ENCODE peak calls at places on chromosomes 5 and 9, in five cellular contexts. One of them, this sample, is unnamed.
A peak's percentile ranks its signal among the peaks of the same experiment; 100 is the strongest.

GRCh38 chr5:139637438-139638089 is 10.6 kb upstream of the CXXC5 start:
- DNase-seq in activated CD8-positive, alpha-beta memory T cell treated with anti-CD3 and anti-CD28 coated beads for 4 hours: no peak
- DNase-seq in head of caudate nucleus: peak; percentile 89
- DNase-seq in WTC11: peak; percentile 79
- DNase-seq in stimulated activated CD4-positive, alpha-beta T cell treated with anti-CD3 and anti-CD28 coated beads, Interleukin-2, amount 100 ng/mL, for 48 hours: no peak
- DNase-seq in this sample: no peak

GRCh38 chr9:109422641-109423040 is 75.5 kb downstream of the PTPN3 start:
- DNase-seq in activated CD8-positive, alpha-beta memory T cell treated with anti-CD3 and anti-CD28 coated beads for 4 hours: no peak
- DNase-seq in head of caudate nucleus: no peak
- DNase-seq in WTC11: no peak
- DNase-seq in stimulated activated CD4-positive, alpha-beta T cell treated with anti-CD3 and anti-CD28 coated beads, Interleukin-2, amount 100 ng/mL, for 48 hours: no peak
- DNase-seq in this sample: no peak

GRCh38 chr9:3916420-3916819 is 383.4 kb downstream of the GLIS3 start:
- DNase-seq in activated CD8-positive, alpha-beta memory T cell treated with anti-CD3 and anti-CD28 coated beads for 4 hours: no peak
- DNase-seq in head of caudate nucleus: no peak
- DNase-seq in WTC11: no peak
- DNase-seq in stimulated activated CD4-positive, alpha-beta T cell treated with anti-CD3 and anti-CD28 coated beads, Interleukin-2, amount 100 ng/mL, for 48 hours: no peak
- DNase-seq in this sample: no peak

GRCh38 chr5:821504-821903 is 29.3 kb downstream of the ZDHHC11 start:
- DNase-seq in activated CD8-positive, alpha-beta memory T cell treated with anti-CD3 and anti-CD28 coated beads for 4 hours: no peak
- DNase-seq in head of caudate nucleus: no peak
- DNase-seq in WTC11: no peak
- DNase-seq in stimulated activated CD4-positive, alpha-beta T cell treated with anti-CD3 and anti-CD28 coated beads, Interleukin-2, amount 100 ng/mL, for 48 hours: no peak
- DNase-seq in this sample: no peak

GRCh38 chr9:33524431-33524947 is 438 bp downstream of the ANKRD18B start:
- DNase-seq in activated CD8-positive, alpha-beta memory T cell treated with anti-CD3 and anti-CD28 coated beads for 4 hours: no peak
- DNase-seq in head of caudate nucleus: no peak
- DNase-seq in WTC11: peak; percentile 38
- DNase-seq in stimulated activated CD4-positive, alpha-beta T cell treated with anti-CD3 and anti-CD28 coated beads, Interleukin-2, amount 100 ng/mL, for 48 hours: no peak
- DNase-seq in this sample: no peak

GRCh38 chr9:89372230-89372816 is 54.0 kb downstream of the SECISBP2 start:
- DNase-seq in activated CD8-positive, alpha-beta memory T cell treated with anti-CD3 and anti-CD28 coated beads for 4 hours: peak; percentile 19
- DNase-seq in head of caudate nucleus: no peak
- DNase-seq in WTC11: no peak
- DNase-seq in stimulated activated CD4-positive, alpha-beta T cell treated with anti-CD3 and anti-CD28 coated beads, Interleukin-2, amount 100 ng/mL, for 48 hours: no peak
- DNase-seq in this sample: no peak

GRCh38 chr5:62600560-62601252 is 22.1 kb downstream of the LRRC70 start:
- DNase-seq in activated CD8-positive, alpha-beta memory T cell treated with anti-CD3 and anti-CD28 coated beads for 4 hours: no peak
- DNase-seq in head of caudate nucleus: no peak
- DNase-seq in WTC11: no peak
- DNase-seq in stimulated activated CD4-positive, alpha-beta T cell treated with anti-CD3 and anti-CD28 coated beads, Interleukin-2, amount 100 ng/mL, for 48 hours: no peak
- DNase-seq in this sample: no peak

GRCh38 chr5:104241051-104241450 is 678.5 kb upstream of the NUDT12 start:
- DNase-seq in activated CD8-positive, alpha-beta memory T cell treated with anti-CD3 and anti-CD28 coated beads for 4 hours: no peak
- DNase-seq in head of caudate nucleus: peak; percentile 29
- DNase-seq in WTC11: no peak
- DNase-seq in stimulated activated CD4-positive, alpha-beta T cell treated with anti-CD3 and anti-CD28 coated beads, Interleukin-2, amount 100 ng/mL, for 48 hours: no peak
- DNase-seq in this sample: no peak

GRCh38 chr9:70411930-70412677 is 2.4 kb downstream of the KLF9 start:
- DNase-seq in activated CD8-positive, alpha-beta memory T cell treated with anti-CD3 and anti-CD28 coated beads for 4 hours: peak; percentile 47
- DNase-seq in head of caudate nucleus: peak; percentile 57
- DNase-seq in WTC11: peak; percentile 39
- DNase-seq in stimulated activated CD4-positive, alpha-beta T cell treated with anti-CD3 and anti-CD28 coated beads, Interleukin-2, amount 100 ng/mL, for 48 hours: peak; percentile 58
- DNase-seq in this sample: peak; percentile 59

GRCh38 chr5:57455511-57455910 is 27.1 kb downstream of the ACTBL2 start:
- DNase-seq in activated CD8-positive, alpha-beta memory T cell treated with anti-CD3 and anti-CD28 coated beads for 4 hours: no peak
- DNase-seq in head of caudate nucleus: no peak
- DNase-seq in WTC11: no peak
- DNase-seq in stimulated activated CD4-positive, alpha-beta T cell treated with anti-CD3 and anti-CD28 coated beads, Interleukin-2, amount 100 ng/mL, for 48 hours: no peak
- DNase-seq in this sample: no peak

GRCh38 chr5:72191404-72191803 is 84.1 kb downstream of the MAP1B start:
- DNase-seq in activated CD8-positive, alpha-beta memory T cell treated with anti-CD3 and anti-CD28 coated beads for 4 hours: no peak
- DNase-seq in head of caudate nucleus: no peak
- DNase-seq in WTC11: no peak
- DNase-seq in stimulated activated CD4-positive, alpha-beta T cell treated with anti-CD3 and anti-CD28 coated beads, Interleukin-2, amount 100 ng/mL, for 48 hours: no peak
- DNase-seq in this sample: no peak